ENCODE peak calls at places on chromosome 12, in seven cellular contexts. Q, R, Z, J, X, T and Y are unnamed samples.

GRCh38 chr12:117980621-117981020 is 11.8 kb upstream of the KSR2 start:
- DNase-seq in Q (no peak), R (no peak), Z (no peak), J (no peak), X (no peak), T (no peak), Y (no peak)

GRCh38 chr12:53623986-53624385 is 2.2 kb downstream of the ATF7 start:
- DNase-seq in Q (no peak), R (no peak), Z (no peak), J (no peak), X (peak; percentile 31), T (no peak), Y (no peak)

GRCh38 chr12:28057856-28058615 is 85.5 kb upstream of the PTHLH start:
- DNase-seq in Q (no peak), R (no peak), Z (no peak), J (no peak), X (peak; percentile 100), T (no peak), Y (no peak)

GRCh38 chr12:55850893-55851292 is 8.2 kb upstream of the MMP19 start:
- DNase-seq in Q (no peak), R (no peak), Z (no peak), J (no peak), X (no peak), T (no peak), Y (no peak)

GRCh38 chr12:4005851-4006400 is 132.7 kb upstream of the PARP11 start:
- DNase-seq in Q (no peak), R (no peak), Z (no peak), J (no peak), X (no peak), T (no peak), Y (no peak)

GRCh38 chr12:92425152-92425551 is 277.6 kb upstream of the PLEKHG7 start:
- DNase-seq in Q (no peak), R (no peak), Z (no peak), J (no peak), X (no peak), T (no peak), Y (no peak)

GRCh38 chr12:88577537-88577936 is 2.7 kb downstream of the KITLG start:
- DNase-seq in Q (no peak), R (peak; percentile 43), Z (no peak), J (no peak), X (peak; percentile 60), T (no peak), Y (no peak)

GRCh38 chr12:31011746-31012567 is 61.7 kb upstream of the DDX11 start:
- DNase-seq in Q (no peak), R (no peak), Z (no peak), J (no peak), X (no peak), T (no peak), Y (no peak)

GRCh38 chr12:47277972-47278448 is 198.3 kb upstream of the AMIGO2 start:
- DNase-seq in Q (no peak), R (peak; percentile 88), Z (no peak), J (no peak), X (peak; percentile 97), T (no peak), Y (no peak)

GRCh38 chr12:32532951-32533350 is 133.6 kb downstream of the FGD4 start:
- DNase-seq in Q (no peak), R (no peak), Z (no peak), J (no peak), X (no peak), T (no peak), Y (no peak)

GRCh38 chr12:16880864-16881285 is 274.9 kb upstream of the LMO3 start:
- DNase-seq in Q (no peak), R (no peak), Z (peak; percentile 47), J (peak; percentile 18), X (no peak), T (no peak), Y (no peak)

GRCh38 chr12:4112734-4113396 is 160.7 kb upstream of the CCND2 start:
- DNase-seq in Q (no peak), R (no peak), Z (no peak), J (no peak), X (no peak), T (no peak), Y (no peak)

GRCh38 chr12:7638764-7639570 is 26.7 kb downstream of the APOBEC1 start:
- DNase-seq in Q (peak; percentile 83), R (peak; percentile 69), Z (peak; percentile 73), J (peak; percentile 86), X (peak; percentile 77), T (peak; percentile 23), Y (peak; percentile 76)

GRCh38 chr12:99609455-99610181 is 37.9 kb upstream of the GARIN6 start:
- DNase-seq in Q (no peak), R (no peak), Z (no peak), J (no peak), X (no peak), T (no peak), Y (no peak)

GRCh38 chr12:91965781-91966180 is 179.9 kb downstream of the BTG1 start:
- DNase-seq in Q (no peak), R (no peak), Z (no peak), J (no peak), X (no peak), T (no peak), Y (no peak)

GRCh38 chr12:95390192-95390591 is 83.8 kb upstream of the METAP2 start:
- DNase-seq in Q (no peak), R (no peak), Z (no peak), J (no peak), X (no peak), T (no peak), Y (no peak)

DNA sequence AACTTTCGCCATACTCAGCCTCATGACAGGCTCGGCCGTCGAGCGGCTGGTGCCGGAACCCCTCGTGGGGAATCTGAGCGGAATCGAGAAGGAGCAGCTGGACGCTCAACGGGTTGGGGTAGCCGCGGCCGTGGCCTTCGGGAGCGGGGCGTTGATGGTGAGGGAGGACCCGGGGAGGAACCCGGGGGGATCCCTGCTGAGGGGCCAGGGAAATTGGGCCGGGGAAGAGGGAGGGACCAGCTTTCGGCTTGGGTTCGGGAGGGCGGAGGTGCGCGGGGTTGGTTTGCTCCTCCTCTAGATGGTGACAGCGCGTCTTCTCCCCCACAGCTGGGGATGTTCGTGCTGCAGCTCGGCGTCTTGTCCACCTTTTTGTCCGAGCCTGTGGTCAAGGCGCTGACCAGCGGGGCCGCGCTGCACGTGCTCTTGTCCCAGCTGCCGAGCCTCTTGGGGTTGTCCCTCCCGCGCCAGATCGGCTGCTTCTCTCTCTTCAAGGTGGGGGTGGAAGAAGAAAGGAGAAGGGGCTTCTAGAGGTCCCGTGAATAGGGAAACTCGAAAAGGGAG is 9.8 kb downstream of the ARHGEF25 start:
- DNase-seq in Q (no peak), R (no peak), Z (no peak), J (no peak), X (no peak), T (peak; percentile 38), Y (peak; percentile 70)
- H3K4me3 ChIP-seq in Q (no peak overlapping the region), R (no peak overlapping the region), Z (no peak overlapping the region), J (no peak overlapping the region), X (no peak overlapping the region), T (peak overlapping the region; percentile 4), Y (peak overlapping the region; percentile 72)

DNA sequence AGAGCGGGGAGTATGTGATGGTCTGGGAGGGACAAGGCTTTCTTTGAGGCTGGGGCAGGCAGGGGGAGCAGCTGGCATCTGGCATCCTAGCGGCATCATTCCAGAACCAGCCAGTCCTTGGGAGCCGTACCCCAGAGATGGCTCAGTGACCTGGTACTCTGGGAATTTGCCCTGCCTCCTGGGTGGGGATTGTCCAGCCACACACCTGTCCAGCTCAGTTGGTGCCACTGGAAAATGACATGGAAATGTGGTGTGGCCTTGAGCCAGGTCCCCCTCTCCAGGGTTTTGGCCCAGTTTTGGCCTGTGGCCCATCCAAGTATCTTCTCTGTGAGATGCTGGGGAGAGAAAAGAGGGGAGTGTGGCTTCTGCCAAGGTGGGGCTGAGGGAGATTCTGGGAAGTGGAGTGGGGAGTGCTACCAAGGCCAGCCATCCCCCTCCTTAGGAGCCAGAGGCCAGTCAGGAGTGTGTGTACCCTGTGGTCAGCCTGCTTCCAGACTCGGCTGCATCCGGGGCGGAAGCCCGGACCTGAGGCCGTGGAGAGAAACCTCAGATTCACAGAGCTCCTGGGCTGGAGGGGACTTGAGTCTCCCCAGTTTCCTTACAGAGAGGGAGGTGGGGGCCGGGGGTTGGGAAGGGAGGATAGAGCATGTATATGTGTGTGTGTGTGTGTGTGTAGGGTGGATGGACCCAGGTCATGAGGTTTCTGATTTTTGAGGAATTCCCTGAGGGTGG is 14.7 kb upstream of the KRT80 start:
- DNase-seq in Q (no peak), R (no peak), Z (no peak), J (no peak), X (no peak), T (no peak), Y (no peak)
- H3K27ac ChIP-seq in Q (no peak overlapping the region), R (no peak overlapping the region), Z (no peak overlapping the region), J (no peak overlapping the region), X (no peak overlapping the region), T (no peak overlapping the region), Y (no peak overlapping the region)

GRCh38 chr12:70638639-70639349 is 1.6 kb upstream of the PTPRB start:
- DNase-seq in Q (no peak), R (no peak), Z (no peak), J (no peak), X (peak; percentile 60), T (no peak), Y (no peak)

GRCh38 chr12:70637686-70638085 is 457 bp upstream of the PTPRB start:
- DNase-seq in Q (peak; percentile 1), R (no peak), Z (no peak), J (no peak), X (peak; percentile 23), T (no peak), Y (no peak)

GRCh38 chr12:70635713-70636112 is 1.5 kb downstream of the PTPRB start:
- DNase-seq in Q (no peak), R (no peak), Z (no peak), J (no peak), X (no peak), T (no peak), Y (no peak)

GRCh38 chr12:70639535-70639934 is 2.3 kb upstream of the PTPRB start:
- DNase-seq in Q (no peak), R (no peak), Z (no peak), J (no peak), X (peak; percentile 66), T (no peak), Y (no peak)

GRCh38 chr12:70637286-70637685 is at the start of gene PTPRB:
- DNase-seq in Q (no peak), R (no peak), Z (no peak), J (no peak), X (no peak), T (no peak), Y (no peak)
- H3K4me3 ChIP-seq in Q (no peak within 1 kb of the TSS), R (no peak within 1 kb of the TSS), Z (no peak within 1 kb of the TSS), J (no peak within 1 kb of the TSS), X (no peak within 1 kb of the TSS), T (peak within 1 kb of the TSS; percentile 18), Y (peak within 1 kb of the TSS; percentile 32)

GRCh38 chr12:67891566-67891965 is 97.7 kb upstream of the IFNG-AS1 start:
- DNase-seq in Q (no peak), R (no peak), Z (no peak), J (no peak), X (no peak), T (no peak), Y (no peak)

GRCh38 chr12:67893003-67893402 is 96.2 kb upstream of the IFNG-AS1 start:
- DNase-seq in Q (no peak), R (no peak), Z (no peak), J (no peak), X (no peak), T (no peak), Y (no peak)

GRCh38 chr12:67890726-67891125 is 98.5 kb upstream of the IFNG-AS1 start:
- DNase-seq in Q (no peak), R (no peak), Z (no peak), J (no peak), X (no peak), T (no peak), Y (no peak)

GRCh38 chr12:67889935-67890334 is 99.3 kb upstream of the IFNG-AS1 start:
- DNase-seq in Q (no peak), R (no peak), Z (no peak), J (no peak), X (no peak), T (no peak), Y (no peak)

GRCh38 chr12:67892289-67892688 is 97.0 kb upstream of the IFNG-AS1 start:
- DNase-seq in Q (no peak), R (no peak), Z (peak; percentile 62), J (no peak), X (no peak), T (no peak), Y (no peak)
- H3K27ac ChIP-seq in Q (no peak overlapping the region), R (no peak overlapping the region), Z (no peak overlapping the region), J (no peak overlapping the region), X (no peak overlapping the region), T (no peak overlapping the region), Y (no peak overlapping the region)